ENCODE peak calls at places on chromosomes 12 and 14, in eight cellular contexts. J is sigmoid colon; A is stomach; B is right atrium auricular region; Q is CD8-positive, alpha-beta T cell; I is heart left ventricle; L is ovary; N is Peyer's patch. S is an unnamed sample.

GRCh38 chr14:92500491-92500941 is 13.1 kb upstream of the RIN3 start:
- DNase-seq in J (no peak), A (no peak), B (no peak), Q (no peak), I (no peak), L (no peak), N (no peak), S (no peak)

GRCh38 chr12:13347241-13348043 is 150.9 kb downstream of the EMP1 start:
- DNase-seq in J (no peak), A (no peak), B (no peak), Q (no peak), I (peak; percentile 60), L (no peak), N (no peak), S (no peak)

GRCh38 chr12:11672833-11673232 is 23.4 kb downstream of the ETV6 start:
- DNase-seq in J (no peak), A (no peak), B (no peak), Q (no peak), I (no peak), L (peak; percentile 36), N (no peak), S (no peak)

GRCh38 chr14:87102979-87103378 is 890.0 kb downstream of the GALC start:
- DNase-seq in J (no peak), A (no peak), B (no peak), Q (no peak), I (no peak), L (no peak), N (no peak), S (no peak)

GRCh38 chr12:78060186-78060585 is 229.5 kb downstream of the NAV3 start:
- DNase-seq in J (no peak), A (no peak), B (no peak), Q (no peak), I (no peak), L (no peak), N (no peak), S (no peak)

GRCh38 chr14:85010186-85010585 is 519.8 kb upstream of the FLRT2 start:
- DNase-seq in J (no peak), A (no peak), B (no peak), Q (no peak), I (no peak), L (no peak), N (no peak), S (no peak)

GRCh38 chr14:91065266-91065665 is 4.8 kb upstream of the RPS6KA5 start:
- DNase-seq in J (no peak), A (no peak), B (no peak), Q (no peak), I (no peak), L (peak; percentile 21), N (no peak), S (no peak)

GRCh38 chr12:12916135-12916956 is 25.0 kb downstream of the GPRC5A start:
- DNase-seq in J (peak; percentile 91), A (peak; percentile 88), B (peak; percentile 96), Q (peak; percentile 82), I (peak; percentile 75), L (peak; percentile 91), N (peak; percentile 85), S (peak; percentile 85)

GRCh38 chr12:132308311-132309161 is 20.9 kb downstream of the GALNT9 start:
- DNase-seq in J (no peak), A (no peak), B (no peak), Q (no peak), I (no peak), L (no peak), N (no peak), S (no peak)

GRCh38 chr12:108611884-108612415 is 14.1 kb upstream of the TMEM119 start:
- DNase-seq in J (no peak), A (no peak), B (no peak), Q (peak; percentile 47), I (no peak), L (no peak), N (no peak), S (no peak)

DNA sequence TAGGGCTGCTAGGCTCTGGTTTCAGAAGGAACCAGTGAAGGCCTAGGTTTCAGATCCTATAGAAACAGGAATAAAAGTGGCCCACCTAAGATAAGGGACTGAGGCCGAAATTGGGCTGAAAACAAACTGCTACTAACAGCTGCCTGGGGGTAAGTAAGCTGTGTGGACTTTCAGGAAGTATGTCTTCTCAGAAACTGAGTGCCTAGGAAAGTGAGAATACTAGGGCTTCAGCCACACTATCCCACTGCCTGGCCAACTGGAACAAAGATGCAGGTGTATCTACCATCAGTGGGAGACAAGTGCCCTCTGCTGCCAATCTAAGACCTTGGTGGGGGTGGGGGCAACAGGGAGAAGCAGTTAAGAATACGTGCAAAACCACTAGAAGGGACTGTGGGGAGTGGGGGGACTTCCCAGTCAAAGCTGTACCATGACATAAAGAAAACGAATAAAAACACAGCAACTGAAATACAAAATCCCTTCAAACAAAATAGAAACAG is 82.5 kb downstream of the MED13L start:
- DNase-seq in J (no peak), A (no peak), B (no peak), Q (peak; percentile 29), I (no peak), L (no peak), N (no peak), S (no peak)
- TF ChIP-seq CTCF in J (no peak), A (no peak), B (no peak), Q (no peak), I (no peak), L (no peak), N (no peak), S (no peak)

DNA sequence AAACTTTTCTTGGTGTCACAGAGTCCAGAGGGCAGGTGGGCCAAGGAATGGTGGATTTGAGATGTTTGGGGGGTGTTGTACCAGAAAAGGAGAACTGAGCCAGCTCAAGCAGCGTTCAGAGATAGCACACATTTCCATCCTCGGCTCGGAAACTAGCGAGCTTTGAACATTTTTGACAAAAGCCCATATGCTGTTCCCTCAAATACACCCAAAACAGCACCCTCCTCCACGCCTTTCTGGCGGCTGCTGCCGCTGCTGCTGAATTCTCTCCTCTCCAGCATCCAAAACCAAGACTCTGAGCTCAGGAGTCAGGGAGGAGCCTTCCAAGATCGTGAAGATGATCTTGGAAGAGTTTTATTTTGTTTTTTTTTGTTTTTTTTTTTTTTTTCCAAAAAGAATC is 967 bp downstream of the SRRM4 start:
- DNase-seq in J (no peak), A (no peak), B (no peak), Q (no peak), I (no peak), L (no peak), N (no peak), S (no peak)
- H3K27me3 ChIP-seq in J (peaks cover 34% of the 10 kb centered on the region), A (peaks cover 14% of the 10 kb centered on the region), B (peaks cover 26% of the 10 kb centered on the region), Q (no peaks in the 10 kb centered on the region), I (peaks cover 72% of the 10 kb centered on the region), L (no peaks in the 10 kb centered on the region), N (no peaks in the 10 kb centered on the region), S (peaks cover 17% of the 10 kb centered on the region)

GRCh38 chr14:99314623-99315022 is 42.6 kb upstream of the BCL11B start:
- DNase-seq in J (no peak), A (no peak), B (no peak), Q (no peak), I (no peak), L (no peak), N (no peak), S (no peak)
- TF ChIP-seq CTCF in J (no peak), A (no peak), B (no peak), Q (no peak), I (no peak), L (no peak), N (no peak), S (no peak)

GRCh38 chr12:122203301-122203967 is at the start of gene B3GNT4:
- DNase-seq in J (no peak), A (peak; percentile 72), B (no peak), Q (peak; percentile 50), I (peak; percentile 58), L (peak; percentile 47), N (peak; percentile 82), S (peak; percentile 61)
- H3K27me3 ChIP-seq in J (peaks cover 58% of the 10 kb centered on the region), A (peaks cover 5% of the 10 kb centered on the region), B (peaks cover 23% of the 10 kb centered on the region), Q (no peaks in the 10 kb centered on the region), I (peaks cover 41% of the 10 kb centered on the region), L (peaks cover 16% of the 10 kb centered on the region), N (no peaks in the 10 kb centered on the region), S (no peaks in the 10 kb centered on the region)

GRCh38 chr12:98727196-98727595 is 82.1 kb downstream of the APAF1 start:
- DNase-seq in J (no peak), A (no peak), B (no peak), Q (no peak), I (no peak), L (no peak), N (no peak), S (no peak)
- TF ChIP-seq CTCF in J (no peak), A (no peak), B (no peak), Q (no peak), I (no peak), L (no peak), N (no peak), S (no peak)

GRCh38 chr14:94449930-94450329 is 2.7 kb downstream of the SERPINA11 start:
- DNase-seq in J (no peak), A (no peak), B (peak; percentile 16), Q (no peak), I (no peak), L (no peak), N (no peak), S (no peak)

GRCh38 chr14:94447986-94448808 is 4.4 kb downstream of the SERPINA11 start:
- DNase-seq in J (no peak), A (no peak), B (peak; percentile 36), Q (no peak), I (no peak), L (no peak), N (no peak), S (no peak)

GRCh38 chr14:94446126-94446525 is 6.5 kb downstream of the SERPINA11 start:
- DNase-seq in J (no peak), A (no peak), B (no peak), Q (no peak), I (no peak), L (no peak), N (no peak), S (no peak)

GRCh38 chr14:94445003-94445402 is 7.6 kb downstream of the SERPINA11 start:
- DNase-seq in J (no peak), A (no peak), B (no peak), Q (no peak), I (no peak), L (no peak), N (no peak), S (no peak)

GRCh38 chr14:94447206-94447605 is 5.4 kb downstream of the SERPINA11 start:
- DNase-seq in J (no peak), A (no peak), B (no peak), Q (no peak), I (no peak), L (no peak), N (no peak), S (no peak)
- H3K27me3 ChIP-seq in J (no peaks in the 10 kb centered on the region), A (no peaks in the 10 kb centered on the region), B (no peaks in the 10 kb centered on the region), Q (no peaks in the 10 kb centered on the region), I (peaks cover 2% of the 10 kb centered on the region), L (no peaks in the 10 kb centered on the region), N (no peaks in the 10 kb centered on the region), S (peaks cover 5% of the 10 kb centered on the region)

DNA sequence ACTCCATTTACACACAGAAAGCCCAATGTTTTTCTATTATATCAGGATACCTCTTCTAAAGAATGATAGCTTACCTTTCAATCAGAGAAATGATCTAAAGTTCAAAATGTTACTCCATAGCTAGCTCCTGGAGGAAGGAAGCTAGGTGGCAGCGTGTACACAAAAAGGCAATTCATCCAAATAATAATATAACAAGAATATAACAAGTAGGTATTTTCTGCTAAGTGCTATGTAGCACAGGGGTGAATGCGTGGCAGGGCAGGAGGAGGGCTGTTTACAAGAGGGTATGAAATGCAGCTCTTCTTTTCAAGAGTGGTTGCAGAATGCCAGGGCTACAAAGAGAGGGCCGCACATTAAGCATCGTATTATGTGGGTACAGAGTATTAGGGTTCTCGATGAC is 663 bp upstream of the SNAPC1 start:
- DNase-seq in J (no peak), A (no peak), B (no peak), Q (no peak), I (no peak), L (no peak), N (no peak), S (no peak)
- TF ChIP-seq CTCF in J (no peak), A (no peak), B (no peak), Q (no peak), I (no peak), L (no peak), N (no peak), S (no peak)

S was measured in lung.